ENCODE peak calls at places on chromosomes 1 and 21, in five cellular contexts. One of them, this sample, is unnamed.

GRCh38 chr1:201268604-201269151 is 14.6 kb upstream of the PKP1 start:
- DNase-seq in foreskin keratinocyte: no peak
- DNase-seq in PC-9: no peak
- DNase-seq in GM23248: peak; percentile 92
- DNase-seq in colonic mucosa: no peak
- DNase-seq in this sample: peak; percentile 94

GRCh38 chr1:245921417-245921816 is 585.7 kb downstream of the SMYD3 start:
- DNase-seq in foreskin keratinocyte: no peak
- DNase-seq in PC-9: no peak
- DNase-seq in GM23248: no peak
- DNase-seq in colonic mucosa: no peak
- DNase-seq in this sample: no peak

GRCh38 chr1:219938706-219939105 is 10.3 kb upstream of the SLC30A10 start:
- DNase-seq in foreskin keratinocyte: peak; percentile 50
- DNase-seq in PC-9: no peak
- DNase-seq in GM23248: peak; percentile 23
- DNase-seq in colonic mucosa: no peak
- DNase-seq in this sample: peak; percentile 66

GRCh38 chr1:213656482-213656881 is 331.3 kb upstream of the PROX1 start:
- DNase-seq in foreskin keratinocyte: no peak
- DNase-seq in PC-9: no peak
- DNase-seq in GM23248: no peak
- DNase-seq in colonic mucosa: no peak
- DNase-seq in this sample: no peak

GRCh38 chr1:244294825-244295224 is 156.9 kb downstream of the ADSS2 start:
- DNase-seq in foreskin keratinocyte: no peak
- DNase-seq in PC-9: no peak
- DNase-seq in GM23248: no peak
- DNase-seq in colonic mucosa: no peak
- DNase-seq in this sample: no peak

GRCh38 chr1:40162791-40163441 is 1.7 kb downstream of the RLF start:
- DNase-seq in foreskin keratinocyte: no peak
- DNase-seq in PC-9: no peak
- DNase-seq in GM23248: peak; percentile 73
- DNase-seq in colonic mucosa: no peak
- DNase-seq in this sample: peak; percentile 73

GRCh38 chr1:221723018-221723917 is 18.6 kb downstream of the DUSP10 start:
- DNase-seq in foreskin keratinocyte: no peak
- DNase-seq in PC-9: no peak
- DNase-seq in GM23248: peak; percentile 53
- DNase-seq in colonic mucosa: no peak
- DNase-seq in this sample: no peak

GRCh38 chr1:5480906-5481305 is 511.3 kb downstream of the NPHP4 start:
- DNase-seq in foreskin keratinocyte: no peak
- DNase-seq in PC-9: no peak
- DNase-seq in GM23248: no peak
- DNase-seq in colonic mucosa: no peak
- DNase-seq in this sample: no peak

GRCh38 chr1:16162163-16162822 is 6.4 kb upstream of the EPHA2 start:
- DNase-seq in foreskin keratinocyte: no peak
- DNase-seq in PC-9: peak; percentile 9
- DNase-seq in GM23248: no peak
- DNase-seq in colonic mucosa: peak; percentile 62
- DNase-seq in this sample: peak; percentile 55

GRCh38 chr1:150686275-150686674 is 10.7 kb downstream of the GOLPH3L start:
- DNase-seq in foreskin keratinocyte: no peak
- DNase-seq in PC-9: no peak
- DNase-seq in GM23248: no peak
- DNase-seq in colonic mucosa: peak; percentile 63
- DNase-seq in this sample: no peak

GRCh38 chr21:26140185-26140584 is 30.4 kb downstream of the APP start:
- DNase-seq in foreskin keratinocyte: no peak
- DNase-seq in PC-9: peak; percentile 90
- DNase-seq in GM23248: peak; percentile 89
- DNase-seq in colonic mucosa: peak; percentile 36
- DNase-seq in this sample: peak; percentile 86

GRCh38 chr1:153881764-153882163 is 41.0 kb downstream of the GATAD2B start:
- DNase-seq in foreskin keratinocyte: no peak
- DNase-seq in PC-9: no peak
- DNase-seq in GM23248: peak; percentile 33
- DNase-seq in colonic mucosa: no peak
- DNase-seq in this sample: peak; percentile 85

GRCh38 chr1:4126731-4127594 is 226.9 kb upstream of the C1orf174 start:
- DNase-seq in foreskin keratinocyte: no peak
- DNase-seq in PC-9: no peak
- DNase-seq in GM23248: no peak
- DNase-seq in colonic mucosa: no peak
- DNase-seq in this sample: peak; percentile 75

GRCh38 chr1:34740161-34740875 is 14.5 kb upstream of the GJB5 start:
- DNase-seq in foreskin keratinocyte: no peak
- DNase-seq in PC-9: no peak
- DNase-seq in GM23248: peak; percentile 44
- DNase-seq in colonic mucosa: no peak
- DNase-seq in this sample: no peak

GRCh38 chr1:225882008-225882698 is at the start of gene TMEM63A:
- DNase-seq in foreskin keratinocyte: no peak
- DNase-seq in PC-9: peak; percentile 75
- DNase-seq in GM23248: peak; percentile 91
- DNase-seq in colonic mucosa: peak; percentile 95
- DNase-seq in this sample: peak; percentile 100

GRCh38 chr1:56360021-56360420 is 219.3 kb downstream of the PLPP3 start:
- DNase-seq in foreskin keratinocyte: no peak
- DNase-seq in PC-9: no peak
- DNase-seq in GM23248: no peak
- DNase-seq in colonic mucosa: no peak
- DNase-seq in this sample: peak; percentile 44

GRCh38 chr1:169487561-169487960 is 1.8 kb upstream of the SLC19A2 start:
- DNase-seq in foreskin keratinocyte: no peak
- DNase-seq in PC-9: no peak
- DNase-seq in GM23248: no peak
- DNase-seq in colonic mucosa: no peak
- DNase-seq in this sample: no peak
- H3K4me1 ChIP-seq in foreskin keratinocyte: peaks cover 9% of the 10 kb centered on the region
- H3K4me1 ChIP-seq in PC-9: peaks cover 36% of the 10 kb centered on the region
- H3K4me1 ChIP-seq in GM23248: peaks cover 34% of the 10 kb centered on the region
- H3K4me1 ChIP-seq in colonic mucosa: no peaks in the 10 kb centered on the region
- H3K4me1 ChIP-seq in this sample: peaks cover 38% of the 10 kb centered on the region

GRCh38 chr1:156706647-156707008 is 1.2 kb upstream of the CRABP2 start:
- DNase-seq in foreskin keratinocyte: no peak
- DNase-seq in PC-9: no peak
- DNase-seq in GM23248: peak; percentile 71
- DNase-seq in colonic mucosa: peak; percentile 60
- DNase-seq in this sample: peak; percentile 78

GRCh38 chr1:156707486-156708244 is 2.3 kb upstream of the CRABP2 start:
- DNase-seq in foreskin keratinocyte: no peak
- DNase-seq in PC-9: no peak
- DNase-seq in GM23248: peak; percentile 88
- DNase-seq in colonic mucosa: no peak
- DNase-seq in this sample: no peak

GRCh38 chr1:156709031-156709430 is 3.6 kb upstream of the CRABP2 start:
- DNase-seq in foreskin keratinocyte: no peak
- DNase-seq in PC-9: no peak
- DNase-seq in GM23248: peak; percentile 35
- DNase-seq in colonic mucosa: no peak
- DNase-seq in this sample: no peak

GRCh38 chr1:156707027-156707426 is 1.6 kb upstream of the CRABP2 start:
- DNase-seq in foreskin keratinocyte: no peak
- DNase-seq in PC-9: no peak
- DNase-seq in GM23248: peak; percentile 52
- DNase-seq in colonic mucosa: no peak
- DNase-seq in this sample: peak; percentile 75

GRCh38 chr1:156708245-156708661 is 2.9 kb upstream of the CRABP2 start:
- DNase-seq in foreskin keratinocyte: no peak
- DNase-seq in PC-9: no peak
- DNase-seq in GM23248: peak; percentile 53
- DNase-seq in colonic mucosa: no peak
- DNase-seq in this sample: no peak
- H3K4me1 ChIP-seq in foreskin keratinocyte: peaks cover 17% of the 10 kb centered on the region
- H3K4me1 ChIP-seq in PC-9: peaks cover 64% of the 10 kb centered on the region
- H3K4me1 ChIP-seq in GM23248: peaks cover 92% of the 10 kb centered on the region
- H3K4me1 ChIP-seq in colonic mucosa: peaks cover 14% of the 10 kb centered on the region
- H3K4me1 ChIP-seq in this sample: peaks cover 70% of the 10 kb centered on the region

GRCh38 chr1:59703918-59704378 is 110.8 kb upstream of the HOOK1 start:
- DNase-seq in foreskin keratinocyte: no peak
- DNase-seq in PC-9: no peak
- DNase-seq in GM23248: no peak
- DNase-seq in colonic mucosa: no peak
- DNase-seq in this sample: no peak
- H3K4me1 ChIP-seq in foreskin keratinocyte: peaks cover 5% of the 10 kb centered on the region
- H3K4me1 ChIP-seq in PC-9: peaks cover 10% of the 10 kb centered on the region
- H3K4me1 ChIP-seq in GM23248: peaks cover 57% of the 10 kb centered on the region
- H3K4me1 ChIP-seq in colonic mucosa: no peaks in the 10 kb centered on the region
- H3K4me1 ChIP-seq in this sample: peaks cover 58% of the 10 kb centered on the region

DNA sequence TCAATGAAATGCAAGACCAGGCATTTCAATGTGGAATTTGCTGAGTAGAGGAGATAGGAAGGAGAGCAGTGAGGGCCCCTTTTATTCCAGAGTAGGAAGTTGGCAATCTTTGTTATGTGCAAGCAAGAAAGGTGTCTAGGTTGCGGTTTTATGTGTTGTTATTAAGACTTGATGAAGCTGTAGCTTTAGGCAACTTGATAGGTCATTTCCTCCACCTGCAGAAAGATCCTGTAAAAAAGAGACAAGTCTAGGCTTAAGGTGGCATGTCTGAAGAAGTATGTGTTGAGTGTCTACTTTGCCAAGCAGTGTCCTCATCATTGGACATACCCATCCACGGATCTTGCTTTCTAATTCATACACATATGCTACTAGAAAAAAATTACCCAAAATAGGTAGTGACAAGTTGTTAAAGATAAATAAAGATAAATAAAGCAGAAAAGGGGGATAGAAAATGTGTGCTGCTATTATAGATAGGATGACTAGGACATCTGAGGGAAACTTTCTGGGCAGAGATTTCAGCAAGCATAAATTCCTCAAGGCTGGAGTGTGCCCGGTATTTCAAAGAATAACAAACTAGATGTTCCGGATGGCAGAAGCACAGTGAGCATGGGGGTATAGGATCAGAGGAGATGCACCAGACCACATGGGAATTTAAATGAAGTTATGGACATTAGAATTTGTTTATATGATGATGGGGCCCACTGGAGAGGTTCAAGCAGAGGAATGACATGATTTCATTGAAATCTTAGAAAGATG is 335.0 kb downstream of the TGFB2 start:
- DNase-seq in foreskin keratinocyte: peak; percentile 97
- DNase-seq in PC-9: no peak
- DNase-seq in GM23248: no peak
- DNase-seq in colonic mucosa: no peak
- DNase-seq in this sample: no peak
- H3K4me1 ChIP-seq in foreskin keratinocyte: peaks cover 28% of the 10 kb centered on the region
- H3K4me1 ChIP-seq in PC-9: no peaks in the 10 kb centered on the region
- H3K4me1 ChIP-seq in GM23248: peaks cover 7% of the 10 kb centered on the region
- H3K4me1 ChIP-seq in colonic mucosa: no peaks in the 10 kb centered on the region
- H3K4me1 ChIP-seq in this sample: peaks cover 39% of the 10 kb centered on the region

GRCh38 chr1:198493324-198493723 is 47.2 kb downstream of the ATP6V1G3 start:
- DNase-seq in foreskin keratinocyte: no peak
- DNase-seq in PC-9: no peak
- DNase-seq in GM23248: peak; percentile 27
- DNase-seq in colonic mucosa: no peak
- DNase-seq in this sample: no peak

GRCh38 chr1:198491596-198491995 is 48.9 kb downstream of the ATP6V1G3 start:
- DNase-seq in foreskin keratinocyte: no peak
- DNase-seq in PC-9: no peak
- DNase-seq in GM23248: no peak
- DNase-seq in colonic mucosa: no peak
- DNase-seq in this sample: no peak

GRCh38 chr1:198492872-198493271 is 47.6 kb downstream of the ATP6V1G3 start:
- DNase-seq in foreskin keratinocyte: peak; percentile 65
- DNase-seq in PC-9: no peak
- DNase-seq in GM23248: peak; percentile 92
- DNase-seq in colonic mucosa: no peak
- DNase-seq in this sample: peak; percentile 81

GRCh38 chr1:198490224-198490623 is 50.3 kb downstream of the ATP6V1G3 start:
- DNase-seq in foreskin keratinocyte: no peak
- DNase-seq in PC-9: no peak
- DNase-seq in GM23248: no peak
- DNase-seq in colonic mucosa: no peak
- DNase-seq in this sample: no peak

DNA sequence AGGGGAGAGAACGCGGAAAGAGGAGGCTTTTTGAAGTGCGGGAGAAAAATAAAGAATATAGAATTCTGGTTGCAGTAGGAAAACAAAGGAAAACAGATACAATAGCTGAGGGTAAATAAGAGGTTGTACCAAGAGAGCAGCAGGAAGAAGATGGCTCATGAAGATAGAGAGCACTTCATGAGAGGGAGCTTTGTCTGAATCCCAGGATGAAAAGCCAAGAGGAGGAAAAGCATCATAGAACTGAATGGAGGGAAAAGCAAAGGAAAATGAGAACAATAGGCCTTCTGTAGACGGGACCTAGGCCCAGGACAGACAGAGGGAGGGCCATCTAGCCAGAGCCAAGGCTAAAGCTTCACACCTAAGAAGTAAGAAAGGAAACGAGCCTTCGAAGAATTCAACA is 49.5 kb downstream of the ATP6V1G3 start:
- DNase-seq in foreskin keratinocyte: no peak
- DNase-seq in PC-9: no peak
- DNase-seq in GM23248: no peak
- DNase-seq in colonic mucosa: no peak
- DNase-seq in this sample: no peak
- H3K4me1 ChIP-seq in foreskin keratinocyte: peaks cover 16% of the 10 kb centered on the region
- H3K4me1 ChIP-seq in PC-9: peaks cover 9% of the 10 kb centered on the region
- H3K4me1 ChIP-seq in GM23248: peaks cover 57% of the 10 kb centered on the region
- H3K4me1 ChIP-seq in colonic mucosa: no peaks in the 10 kb centered on the region
- H3K4me1 ChIP-seq in this sample: peaks cover 24% of the 10 kb centered on the region

GRCh38 chr1:206558794-206559660 is 51.7 kb downstream of the RASSF5 start:
- DNase-seq in foreskin keratinocyte: no peak
- DNase-seq in PC-9: no peak
- DNase-seq in GM23248: no peak
- DNase-seq in colonic mucosa: no peak
- DNase-seq in this sample: no peak
- H3K4me1 ChIP-seq in foreskin keratinocyte: peaks cover 12% of the 10 kb centered on the region
- H3K4me1 ChIP-seq in PC-9: peaks cover 16% of the 10 kb centered on the region
- H3K4me1 ChIP-seq in GM23248: peaks cover 5% of the 10 kb centered on the region
- H3K4me1 ChIP-seq in colonic mucosa: no peaks in the 10 kb centered on the region
- H3K4me1 ChIP-seq in this sample: peaks cover 12% of the 10 kb centered on the region